ENCODE peak calls at places on chromosomes 7 and 10, in nine cellular contexts. One of them, this sample, is unnamed.
A peak's percentile ranks its signal among the peaks of the same experiment; 100 is the strongest.

GRCh38 chr7:152117356-152117755 is 91.9 kb downstream of the GALNT11 start:
- DNase-seq in GM23248: no peak
- DNase-seq in esophagus squamous epithelium: no peak
- DNase-seq in iPS DF 6.9: no peak
- DNase-seq in osteoblast: no peak
- DNase-seq in pancreas: no peak
- DNase-seq in effector memory CD4-positive, alpha-beta T cell: no peak
- DNase-seq in BE2C: no peak
- DNase-seq in naive thymus-derived CD4-positive, alpha-beta T cell: no peak
- DNase-seq in this sample: no peak

GRCh38 chr7:47525066-47525623 is 56.8 kb downstream of the TNS3 start:
- DNase-seq in esophagus squamous epithelium: no peak
- DNase-seq in iPS DF 6.9: no peak
- DNase-seq in BE2C: no peak
- DNase-seq in pancreas: no peak
- DNase-seq in effector memory CD4-positive, alpha-beta T cell: no peak
- DNase-seq in GM23248: no peak
- DNase-seq in naive thymus-derived CD4-positive, alpha-beta T cell: no peak
- DNase-seq in osteoblast: peak; percentile 62
- DNase-seq in this sample: no peak

GRCh38 chr10:78934499-78934898 is 134.3 kb upstream of the ZMIZ1 start:
- DNase-seq in effector memory CD4-positive, alpha-beta T cell: no peak
- DNase-seq in GM23248: peak; percentile 41
- DNase-seq in osteoblast: no peak
- DNase-seq in iPS DF 6.9: no peak
- DNase-seq in BE2C: no peak
- DNase-seq in pancreas: no peak
- DNase-seq in naive thymus-derived CD4-positive, alpha-beta T cell: no peak
- DNase-seq in esophagus squamous epithelium: no peak
- DNase-seq in this sample: no peak

GRCh38 chr7:124074007-124074406 is 41.1 kb upstream of the TMEM229A start:
- DNase-seq in effector memory CD4-positive, alpha-beta T cell: no peak
- DNase-seq in naive thymus-derived CD4-positive, alpha-beta T cell: no peak
- DNase-seq in GM23248: no peak
- DNase-seq in pancreas: no peak
- DNase-seq in iPS DF 6.9: no peak
- DNase-seq in osteoblast: no peak
- DNase-seq in BE2C: peak; percentile 14
- DNase-seq in esophagus squamous epithelium: no peak
- DNase-seq in this sample: no peak

GRCh38 chr10:70426835-70427234 is 14.6 kb downstream of the NODAL start:
- DNase-seq in effector memory CD4-positive, alpha-beta T cell: no peak
- DNase-seq in osteoblast: no peak
- DNase-seq in BE2C: no peak
- DNase-seq in iPS DF 6.9: no peak
- DNase-seq in naive thymus-derived CD4-positive, alpha-beta T cell: no peak
- DNase-seq in pancreas: no peak
- DNase-seq in GM23248: no peak
- DNase-seq in esophagus squamous epithelium: no peak
- DNase-seq in this sample: no peak

GRCh38 chr10:48480397-48481374 is 124.2 kb downstream of the ARHGAP22 start:
- DNase-seq in naive thymus-derived CD4-positive, alpha-beta T cell: no peak
- DNase-seq in GM23248: no peak
- DNase-seq in effector memory CD4-positive, alpha-beta T cell: no peak
- DNase-seq in iPS DF 6.9: no peak
- DNase-seq in esophagus squamous epithelium: no peak
- DNase-seq in BE2C: no peak
- DNase-seq in osteoblast: no peak
- DNase-seq in pancreas: no peak
- DNase-seq in this sample: no peak

GRCh38 chr7:124171068-124171467 is 138.2 kb upstream of the TMEM229A start:
- DNase-seq in naive thymus-derived CD4-positive, alpha-beta T cell: no peak
- DNase-seq in pancreas: no peak
- DNase-seq in GM23248: no peak
- DNase-seq in BE2C: peak; percentile 34
- DNase-seq in esophagus squamous epithelium: no peak
- DNase-seq in effector memory CD4-positive, alpha-beta T cell: no peak
- DNase-seq in osteoblast: no peak
- DNase-seq in iPS DF 6.9: no peak
- DNase-seq in this sample: no peak

GRCh38 chr10:124744047-124744687 is at the start of gene FAM53B:
- DNase-seq in osteoblast: peak; percentile 98
- DNase-seq in effector memory CD4-positive, alpha-beta T cell: peak; percentile 74
- DNase-seq in BE2C: peak; percentile 86
- DNase-seq in naive thymus-derived CD4-positive, alpha-beta T cell: peak; percentile 84
- DNase-seq in pancreas: peak; percentile 78
- DNase-seq in esophagus squamous epithelium: no peak
- DNase-seq in GM23248: peak; percentile 95
- DNase-seq in iPS DF 6.9: no peak
- DNase-seq in this sample: peak; percentile 78

GRCh38 chr10:131174651-131175540 is 136.6 kb downstream of the TCERG1L start:
- DNase-seq in iPS DF 6.9: no peak
- DNase-seq in GM23248: no peak
- DNase-seq in esophagus squamous epithelium: no peak
- DNase-seq in effector memory CD4-positive, alpha-beta T cell: no peak
- DNase-seq in osteoblast: peak; percentile 51
- DNase-seq in BE2C: no peak
- DNase-seq in pancreas: no peak
- DNase-seq in naive thymus-derived CD4-positive, alpha-beta T cell: no peak
- DNase-seq in this sample: no peak

GRCh38 chr7:78055579-78055978 is 257.0 kb downstream of the PHTF2 start:
- DNase-seq in iPS DF 6.9: no peak
- DNase-seq in osteoblast: no peak
- DNase-seq in effector memory CD4-positive, alpha-beta T cell: no peak
- DNase-seq in naive thymus-derived CD4-positive, alpha-beta T cell: no peak
- DNase-seq in pancreas: no peak
- DNase-seq in BE2C: no peak
- DNase-seq in GM23248: no peak
- DNase-seq in esophagus squamous epithelium: no peak
- DNase-seq in this sample: no peak

GRCh38 chr10:133309720-133310398 is 1.1 kb downstream of the ZNF511 start:
- DNase-seq in GM23248: no peak
- DNase-seq in iPS DF 6.9: no peak
- DNase-seq in pancreas: peak; percentile 59
- DNase-seq in osteoblast: no peak
- DNase-seq in naive thymus-derived CD4-positive, alpha-beta T cell: no peak
- DNase-seq in esophagus squamous epithelium: no peak
- DNase-seq in effector memory CD4-positive, alpha-beta T cell: no peak
- DNase-seq in BE2C: no peak
- DNase-seq in this sample: no peak

GRCh38 chr10:26481914-26482550 is 43.9 kb downstream of the APBB1IP start:
- DNase-seq in iPS DF 6.9: no peak
- DNase-seq in pancreas: no peak
- DNase-seq in naive thymus-derived CD4-positive, alpha-beta T cell: peak; percentile 65
- DNase-seq in esophagus squamous epithelium: no peak
- DNase-seq in effector memory CD4-positive, alpha-beta T cell: no peak
- DNase-seq in BE2C: no peak
- DNase-seq in osteoblast: no peak
- DNase-seq in GM23248: no peak
- DNase-seq in this sample: no peak

GRCh38 chr10:64079341-64079740 is 558.1 kb downstream of the REEP3 start:
- DNase-seq in GM23248: no peak
- DNase-seq in BE2C: no peak
- DNase-seq in esophagus squamous epithelium: no peak
- DNase-seq in naive thymus-derived CD4-positive, alpha-beta T cell: no peak
- DNase-seq in iPS DF 6.9: no peak
- DNase-seq in pancreas: no peak
- DNase-seq in osteoblast: no peak
- DNase-seq in effector memory CD4-positive, alpha-beta T cell: no peak
- DNase-seq in this sample: no peak

GRCh38 chr7:66255533-66256100 is 50.5 kb downstream of the TPST1 start:
- DNase-seq in naive thymus-derived CD4-positive, alpha-beta T cell: no peak
- DNase-seq in osteoblast: no peak
- DNase-seq in BE2C: no peak
- DNase-seq in iPS DF 6.9: no peak
- DNase-seq in esophagus squamous epithelium: no peak
- DNase-seq in effector memory CD4-positive, alpha-beta T cell: no peak
- DNase-seq in GM23248: peak; percentile 87
- DNase-seq in pancreas: no peak
- DNase-seq in this sample: no peak

GRCh38 chr7:124152859-124153692 is 120.2 kb upstream of the TMEM229A start:
- DNase-seq in esophagus squamous epithelium: no peak
- DNase-seq in pancreas: no peak
- DNase-seq in GM23248: peak; percentile 24
- DNase-seq in iPS DF 6.9: peak; percentile 45
- DNase-seq in naive thymus-derived CD4-positive, alpha-beta T cell: no peak
- DNase-seq in effector memory CD4-positive, alpha-beta T cell: no peak
- DNase-seq in BE2C: peak; percentile 44
- DNase-seq in osteoblast: no peak
- DNase-seq in this sample: peak; percentile 46

GRCh38 chr7:1500064-1500807 is 4.0 kb downstream of the INTS1 start:
- DNase-seq in GM23248: no peak
- DNase-seq in pancreas: no peak
- DNase-seq in esophagus squamous epithelium: no peak
- DNase-seq in effector memory CD4-positive, alpha-beta T cell: no peak
- DNase-seq in BE2C: no peak
- DNase-seq in naive thymus-derived CD4-positive, alpha-beta T cell: no peak
- DNase-seq in iPS DF 6.9: no peak
- DNase-seq in osteoblast: no peak
- DNase-seq in this sample: no peak

GRCh38 chr7:1503816-1504775 is at the start of gene INTS1:
- DNase-seq in iPS DF 6.9: peak; percentile 57
- DNase-seq in GM23248: peak; percentile 96
- DNase-seq in esophagus squamous epithelium: no peak
- DNase-seq in osteoblast: peak; percentile 100
- DNase-seq in effector memory CD4-positive, alpha-beta T cell: peak; percentile 86
- DNase-seq in BE2C: peak; percentile 93
- DNase-seq in naive thymus-derived CD4-positive, alpha-beta T cell: peak; percentile 89
- DNase-seq in pancreas: peak; percentile 90
- DNase-seq in this sample: peak; percentile 85

GRCh38 chr7:1503390-1503789 is 799 bp downstream of the INTS1 start:
- DNase-seq in naive thymus-derived CD4-positive, alpha-beta T cell: no peak
- DNase-seq in iPS DF 6.9: no peak
- DNase-seq in effector memory CD4-positive, alpha-beta T cell: no peak
- DNase-seq in BE2C: peak; percentile 8
- DNase-seq in osteoblast: no peak
- DNase-seq in GM23248: peak; percentile 28
- DNase-seq in esophagus squamous epithelium: no peak
- DNase-seq in pancreas: no peak
- DNase-seq in this sample: no peak

GRCh38 chr7:1501487-1502270 is 2.5 kb downstream of the INTS1 start:
- DNase-seq in osteoblast: no peak
- DNase-seq in BE2C: peak; percentile 10
- DNase-seq in pancreas: no peak
- DNase-seq in naive thymus-derived CD4-positive, alpha-beta T cell: no peak
- DNase-seq in effector memory CD4-positive, alpha-beta T cell: no peak
- DNase-seq in esophagus squamous epithelium: no peak
- DNase-seq in iPS DF 6.9: no peak
- DNase-seq in GM23248: no peak
- DNase-seq in this sample: no peak

DNA sequence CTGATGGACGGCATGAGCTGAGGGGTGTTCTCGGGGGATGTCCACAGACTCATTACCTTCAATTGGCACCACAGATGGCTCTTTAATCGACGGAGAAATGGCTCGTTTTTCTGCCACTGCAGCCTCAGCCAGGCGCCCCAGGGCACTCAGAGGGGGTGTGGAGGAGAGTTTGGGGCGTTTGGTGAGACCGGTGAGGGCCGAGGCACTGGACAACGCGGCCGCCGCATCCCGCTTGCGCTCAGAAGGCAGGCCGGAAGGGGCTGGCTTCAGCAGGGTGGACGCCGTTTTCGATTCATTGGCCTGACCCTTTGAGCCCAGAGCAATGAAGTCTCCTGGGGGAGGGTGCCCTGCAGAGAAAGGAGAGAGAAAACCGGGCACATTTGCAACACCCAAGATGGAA is 1.3 kb downstream of the INTS1 start:
- DNase-seq in pancreas: no peak
- DNase-seq in osteoblast: no peak
- DNase-seq in naive thymus-derived CD4-positive, alpha-beta T cell: no peak
- DNase-seq in BE2C: no peak
- DNase-seq in iPS DF 6.9: no peak
- DNase-seq in effector memory CD4-positive, alpha-beta T cell: no peak
- DNase-seq in esophagus squamous epithelium: no peak
- DNase-seq in GM23248: no peak
- DNase-seq in this sample: no peak
- H3K4me1 ChIP-seq in pancreas: peaks cover 3% of the 10 kb centered on the region
- H3K4me1 ChIP-seq in osteoblast: peaks cover 15% of the 10 kb centered on the region
- H3K4me1 ChIP-seq in naive thymus-derived CD4-positive, alpha-beta T cell: peaks cover 35% of the 10 kb centered on the region
- H3K4me1 ChIP-seq in BE2C: peaks cover 2% of the 10 kb centered on the region
- H3K4me1 ChIP-seq in iPS DF 6.9: peaks cover 4% of the 10 kb centered on the region
- H3K4me1 ChIP-seq in effector memory CD4-positive, alpha-beta T cell: peaks cover 17% of the 10 kb centered on the region
- H3K4me1 ChIP-seq in esophagus squamous epithelium: peaks cover 14% of the 10 kb centered on the region
- H3K4me1 ChIP-seq in GM23248: no peaks in the 10 kb centered on the region
- H3K4me1 ChIP-seq in this sample: peaks cover 44% of the 10 kb centered on the region

DNA sequence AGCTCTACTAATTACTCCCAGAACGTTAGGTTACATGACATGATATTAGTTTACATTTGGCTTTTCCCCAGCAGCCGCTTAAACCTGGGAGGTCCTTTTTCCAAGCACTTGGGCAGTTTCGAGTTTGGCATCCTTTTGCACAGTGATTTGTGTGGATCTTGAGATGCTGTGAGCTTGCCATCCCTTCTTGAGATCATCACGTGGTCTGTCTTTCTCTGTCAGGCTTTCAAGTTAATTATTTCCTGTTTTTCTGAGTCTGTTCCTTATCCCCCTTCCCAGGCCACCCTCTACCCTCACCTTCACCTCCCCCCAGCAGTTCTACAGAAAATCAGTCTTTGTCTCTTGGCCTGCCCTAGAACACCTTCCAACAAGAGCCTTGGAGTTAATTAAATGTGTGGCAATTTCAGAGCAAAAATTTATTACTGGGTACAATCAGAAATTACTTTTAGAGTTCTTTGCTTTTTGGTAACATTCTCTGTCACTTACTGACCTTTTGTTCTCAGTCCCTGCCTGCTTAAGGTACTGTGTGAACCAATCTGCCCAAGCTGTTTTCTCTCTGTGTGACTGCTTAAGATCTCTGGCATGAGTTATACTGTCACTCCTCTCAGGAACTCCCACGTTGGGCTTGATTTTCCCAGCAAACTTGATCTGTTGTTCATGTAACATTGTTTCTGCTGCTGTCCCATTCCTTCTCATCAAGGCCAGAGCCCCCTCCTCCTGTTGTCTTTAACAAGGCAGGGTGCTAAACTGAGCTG is 3.1 kb upstream of the SLF2 start:
- DNase-seq in BE2C: no peak
- DNase-seq in naive thymus-derived CD4-positive, alpha-beta T cell: no peak
- DNase-seq in iPS DF 6.9: no peak
- DNase-seq in esophagus squamous epithelium: no peak
- DNase-seq in GM23248: no peak
- DNase-seq in osteoblast: no peak
- DNase-seq in effector memory CD4-positive, alpha-beta T cell: no peak
- DNase-seq in pancreas: no peak
- DNase-seq in this sample: no peak
- H3K4me1 ChIP-seq in BE2C: peaks cover 18% of the 10 kb centered on the region
- H3K4me1 ChIP-seq in naive thymus-derived CD4-positive, alpha-beta T cell: peaks cover 13% of the 10 kb centered on the region
- H3K4me1 ChIP-seq in iPS DF 6.9: peaks cover 1% of the 10 kb centered on the region
- H3K4me1 ChIP-seq in esophagus squamous epithelium: peaks cover 7% of the 10 kb centered on the region
- H3K4me1 ChIP-seq in GM23248: peaks cover 15% of the 10 kb centered on the region
- H3K4me1 ChIP-seq in osteoblast: peaks cover 20% of the 10 kb centered on the region
- H3K4me1 ChIP-seq in effector memory CD4-positive, alpha-beta T cell: peaks cover 11% of the 10 kb centered on the region
- H3K4me1 ChIP-seq in pancreas: peaks cover 17% of the 10 kb centered on the region
- H3K4me1 ChIP-seq in this sample: peaks cover 22% of the 10 kb centered on the region

GRCh38 chr7:75696263-75697037 is 42.3 kb downstream of the HIP1 start:
- DNase-seq in naive thymus-derived CD4-positive, alpha-beta T cell: no peak
- DNase-seq in iPS DF 6.9: no peak
- DNase-seq in esophagus squamous epithelium: no peak
- DNase-seq in BE2C: no peak
- DNase-seq in effector memory CD4-positive, alpha-beta T cell: no peak
- DNase-seq in GM23248: no peak
- DNase-seq in pancreas: no peak
- DNase-seq in osteoblast: no peak
- DNase-seq in this sample: no peak
- H3K4me1 ChIP-seq in naive thymus-derived CD4-positive, alpha-beta T cell: no peaks in the 10 kb centered on the region
- H3K4me1 ChIP-seq in iPS DF 6.9: no peaks in the 10 kb centered on the region
- H3K4me1 ChIP-seq in esophagus squamous epithelium: no peaks in the 10 kb centered on the region
- H3K4me1 ChIP-seq in BE2C: no peaks in the 10 kb centered on the region
- H3K4me1 ChIP-seq in effector memory CD4-positive, alpha-beta T cell: no peaks in the 10 kb centered on the region
- H3K4me1 ChIP-seq in GM23248: no peaks in the 10 kb centered on the region
- H3K4me1 ChIP-seq in pancreas: no peaks in the 10 kb centered on the region
- H3K4me1 ChIP-seq in osteoblast: no peaks in the 10 kb centered on the region
- H3K4me1 ChIP-seq in this sample: peaks cover 8% of the 10 kb centered on the region

GRCh38 chr10:7492660-7493046 is 81.8 kb upstream of the SFMBT2 start:
- DNase-seq in esophagus squamous epithelium: no peak
- DNase-seq in BE2C: no peak
- DNase-seq in pancreas: no peak
- DNase-seq in naive thymus-derived CD4-positive, alpha-beta T cell: no peak
- DNase-seq in effector memory CD4-positive, alpha-beta T cell: no peak
- DNase-seq in GM23248: no peak
- DNase-seq in osteoblast: no peak
- DNase-seq in iPS DF 6.9: no peak
- DNase-seq in this sample: no peak
- H3K4me1 ChIP-seq in esophagus squamous epithelium: no peaks in the 10 kb centered on the region
- H3K4me1 ChIP-seq in BE2C: no peaks in the 10 kb centered on the region
- H3K4me1 ChIP-seq in pancreas: peaks cover 7% of the 10 kb centered on the region
- H3K4me1 ChIP-seq in naive thymus-derived CD4-positive, alpha-beta T cell: peaks cover 37% of the 10 kb centered on the region
- H3K4me1 ChIP-seq in effector memory CD4-positive, alpha-beta T cell: peaks cover 8% of the 10 kb centered on the region
- H3K4me1 ChIP-seq in GM23248: no peaks in the 10 kb centered on the region
- H3K4me1 ChIP-seq in osteoblast: no peaks in the 10 kb centered on the region
- H3K4me1 ChIP-seq in iPS DF 6.9: no peaks in the 10 kb centered on the region
- H3K4me1 ChIP-seq in this sample: peaks cover 6% of the 10 kb centered on the region